ENCODE peak calls at places on chromosome 17, in nine cellular contexts. One of them, this sample, is unnamed.

GRCh38 chr17:8712698-8713097 is 31.9 kb downstream of the CCDC42 start:
- DNase-seq in GM04504: no peak
- DNase-seq in sciatic nerve: no peak
- DNase-seq in Right ventricle myocardium superior: no peak
- DNase-seq in H7: no peak
- DNase-seq in OCI-LY7: no peak
- DNase-seq in amygdala: no peak
- DNase-seq in kidney glomerular epithelial cell: no peak
- DNase-seq in hippocampal formation: no peak
- DNase-seq in this sample: no peak

GRCh38 chr17:14793237-14793636 is 471.9 kb downstream of the PMP22 start:
- DNase-seq in sciatic nerve: no peak
- DNase-seq in hippocampal formation: no peak
- DNase-seq in kidney glomerular epithelial cell: no peak
- DNase-seq in GM04504: no peak
- DNase-seq in OCI-LY7: no peak
- DNase-seq in amygdala: no peak
- DNase-seq in Right ventricle myocardium superior: no peak
- DNase-seq in H7: no peak
- DNase-seq in this sample: no peak

GRCh38 chr17:81094744-81095607 is 60.0 kb downstream of the BAIAP2 start:
- DNase-seq in sciatic nerve: peak; percentile 90
- DNase-seq in H7: peak; percentile 92
- DNase-seq in GM04504: peak; percentile 100
- DNase-seq in kidney glomerular epithelial cell: peak; percentile 100
- DNase-seq in Right ventricle myocardium superior: no peak
- DNase-seq in OCI-LY7: peak; percentile 38
- DNase-seq in amygdala: peak; percentile 71
- DNase-seq in hippocampal formation: peak; percentile 67
- DNase-seq in this sample: peak; percentile 95

GRCh38 chr17:43171761-43172487 is 910 bp downstream of the NBR1 start:
- DNase-seq in sciatic nerve: no peak
- DNase-seq in H7: no peak
- DNase-seq in GM04504: peak; percentile 77
- DNase-seq in hippocampal formation: peak; percentile 30
- DNase-seq in kidney glomerular epithelial cell: peak; percentile 98
- DNase-seq in amygdala: no peak
- DNase-seq in OCI-LY7: peak; percentile 33
- DNase-seq in Right ventricle myocardium superior: no peak
- DNase-seq in this sample: no peak

GRCh38 chr17:17884281-17885028 is 47.7 kb upstream of the SREBF1 start:
- DNase-seq in sciatic nerve: no peak
- DNase-seq in amygdala: no peak
- DNase-seq in OCI-LY7: no peak
- DNase-seq in kidney glomerular epithelial cell: no peak
- DNase-seq in hippocampal formation: no peak
- DNase-seq in H7: no peak
- DNase-seq in Right ventricle myocardium superior: no peak
- DNase-seq in GM04504: no peak
- DNase-seq in this sample: no peak

GRCh38 chr17:16937431-16937830 is 34.5 kb downstream of the TNFRSF13B start:
- DNase-seq in sciatic nerve: peak; percentile 34
- DNase-seq in kidney glomerular epithelial cell: no peak
- DNase-seq in hippocampal formation: no peak
- DNase-seq in amygdala: no peak
- DNase-seq in OCI-LY7: no peak
- DNase-seq in GM04504: no peak
- DNase-seq in H7: no peak
- DNase-seq in Right ventricle myocardium superior: no peak
- DNase-seq in this sample: no peak

GRCh38 chr17:48439473-48439872 is 9.5 kb upstream of the SKAP1 start:
- DNase-seq in OCI-LY7: peak; percentile 47
- DNase-seq in kidney glomerular epithelial cell: no peak
- DNase-seq in hippocampal formation: no peak
- DNase-seq in Right ventricle myocardium superior: no peak
- DNase-seq in H7: no peak
- DNase-seq in sciatic nerve: no peak
- DNase-seq in GM04504: no peak
- DNase-seq in amygdala: no peak
- DNase-seq in this sample: no peak

GRCh38 chr17:42111901-42112551 is 488 bp downstream of the DHX58 start:
- DNase-seq in amygdala: no peak
- DNase-seq in kidney glomerular epithelial cell: peak; percentile 36
- DNase-seq in hippocampal formation: peak; percentile 52
- DNase-seq in sciatic nerve: no peak
- DNase-seq in GM04504: peak; percentile 38
- DNase-seq in H7: peak; percentile 70
- DNase-seq in OCI-LY7: no peak
- DNase-seq in Right ventricle myocardium superior: no peak
- DNase-seq in this sample: no peak

GRCh38 chr17:30961213-30962188 is 9.3 kb upstream of the RNF135 start:
- DNase-seq in H7: peak; percentile 47
- DNase-seq in Right ventricle myocardium superior: no peak
- DNase-seq in hippocampal formation: no peak
- DNase-seq in kidney glomerular epithelial cell: peak; percentile 82
- DNase-seq in sciatic nerve: no peak
- DNase-seq in amygdala: no peak
- DNase-seq in OCI-LY7: peak; percentile 57
- DNase-seq in GM04504: no peak
- DNase-seq in this sample: no peak

GRCh38 chr17:64420143-64420670 is 28.7 kb upstream of the MILR1 start:
- DNase-seq in GM04504: peak; percentile 48
- DNase-seq in kidney glomerular epithelial cell: peak; percentile 68
- DNase-seq in sciatic nerve: peak; percentile 22
- DNase-seq in H7: peak; percentile 56
- DNase-seq in hippocampal formation: peak; percentile 84
- DNase-seq in amygdala: peak; percentile 69
- DNase-seq in Right ventricle myocardium superior: no peak
- DNase-seq in OCI-LY7: peak; percentile 87
- DNase-seq in this sample: peak; percentile 63

GRCh38 chr17:58811301-58811700 is 55.6 kb downstream of the PPM1E start:
- DNase-seq in sciatic nerve: no peak
- DNase-seq in kidney glomerular epithelial cell: no peak
- DNase-seq in amygdala: no peak
- DNase-seq in Right ventricle myocardium superior: no peak
- DNase-seq in GM04504: no peak
- DNase-seq in H7: no peak
- DNase-seq in hippocampal formation: no peak
- DNase-seq in OCI-LY7: no peak
- DNase-seq in this sample: no peak